ENCODE peak calls at places on chromosomes 4 and X, in seven cellular contexts. K is brain microvascular endothelial cell, B is neural crest cell, V is tibial artery, F is WTC11, Q is ascending aorta, S is omental fat pad. X is an unnamed sample.

GRCh38 chr4:101954351-101954750 is 163.8 kb downstream of the BANK1 start:
- DNase-seq in K (no peak), B (no peak), V (no peak), F (no peak), Q (no peak), S (no peak), X (peak; percentile 8)

GRCh38 chr4:89204624-89205023 is 93.3 kb downstream of the TIGD2 start:
- DNase-seq in K (peak; percentile 44), B (no peak), V (no peak), F (no peak), Q (no peak), S (no peak), X (peak; percentile 32)

GRCh38 chr4:40910706-40911105 is 161.0 kb downstream of the NSUN7 start:
- DNase-seq in K (peak; percentile 64), B (no peak), V (no peak), F (no peak), Q (no peak), S (no peak), X (peak; percentile 42)

GRCh38 chr4:168600796-168601583 is 104.1 kb downstream of the PALLD start:
- DNase-seq in K (no peak), B (no peak), V (no peak), F (no peak), Q (no peak), S (no peak), X (no peak)

GRCh38 chrX:68839771-68840170 is 10.9 kb downstream of the EFNB1 start:
- DNase-seq in K (no peak), B (no peak), V (no peak), F (no peak), Q (peak; percentile 54), S (no peak), X (no peak)

GRCh38 chr4:180434131-180434895 is 1808.9 kb upstream of the TENM3 start:
- DNase-seq in K (no peak), B (no peak), V (no peak), F (no peak), Q (no peak), S (no peak), X (no peak)

GRCh38 chr4:1398686-1399507 is 7.3 kb downstream of the NKX1-1 start:
- DNase-seq in K (no peak), B (no peak), V (peak; percentile 12), F (peak; percentile 4), Q (peak; percentile 28), S (no peak), X (no peak)

GRCh38 chr4:1206299-1207156 is 34.1 kb upstream of the SPON2 start:
- DNase-seq in K (no peak), B (no peak), V (no peak), F (peak; percentile 8), Q (no peak), S (peak; percentile 16), X (no peak)

GRCh38 chr4:110671679-110672078 is 48.8 kb upstream of the PITX2 start:
- DNase-seq in K (no peak), B (no peak), V (no peak), F (no peak), Q (no peak), S (no peak), X (no peak)

GRCh38 chr4:11904117-11904535 is 475.4 kb upstream of the HS3ST1 start:
- DNase-seq in K (no peak), B (no peak), V (peak; percentile 51), F (no peak), Q (no peak), S (no peak), X (no peak)

GRCh38 chr4:93908778-93909177 is 80.2 kb downstream of the ATOH1 start:
- DNase-seq in K (no peak), B (no peak), V (no peak), F (no peak), Q (no peak), S (no peak), X (no peak)

GRCh38 chr4:139227729-139228404 is 50.8 kb upstream of the ELF2 start:
- DNase-seq in K (no peak), B (no peak), V (no peak), F (no peak), Q (no peak), S (no peak), X (no peak)

GRCh38 chr4:146981651-146982050 is 36.0 kb upstream of the TTC29 start:
- DNase-seq in K (peak; percentile 40), B (no peak), V (no peak), F (no peak), Q (no peak), S (no peak), X (peak; percentile 14)

GRCh38 chr4:39544580-39545315 is 17.5 kb upstream of the UGDH start:
- DNase-seq in K (no peak), B (no peak), V (no peak), F (no peak), Q (no peak), S (no peak), X (peak; percentile 18)

GRCh38 chrX:52988985-52989917 is 30.9 kb upstream of the FAM156A start:
- DNase-seq in K (no peak), B (no peak), V (no peak), F (no peak), Q (no peak), S (no peak), X (no peak)

GRCh38 chr4:17765514-17766286 is 15.7 kb downstream of the FAM184B start:
- DNase-seq in K (no peak), B (no peak), V (no peak), F (no peak), Q (no peak), S (no peak), X (no peak)

GRCh38 chr4:154691229-154691628 is 52.6 kb upstream of the LRAT start:
- DNase-seq in K (no peak), B (no peak), V (no peak), F (no peak), Q (no peak), S (no peak), X (no peak)

GRCh38 chr4:42628740-42629139 is 28.2 kb downstream of the ATP8A1 start:
- DNase-seq in K (no peak), B (no peak), V (no peak), F (no peak), Q (no peak), S (no peak), X (no peak)

GRCh38 chrX:38102875-38103274 is 96.5 kb downstream of the SYTL5 start:
- DNase-seq in K (no peak), B (no peak), V (no peak), F (no peak), Q (no peak), S (no peak), X (no peak)

GRCh38 chr4:180356766-180357165 is 1886.4 kb upstream of the TENM3 start:
- DNase-seq in K (no peak), B (no peak), V (no peak), F (no peak), Q (no peak), S (no peak), X (peak; percentile 39)

GRCh38 chr4:175035907-175036306 is 117.7 kb downstream of the ADAM29 start:
- DNase-seq in K (peak; percentile 85), B (no peak), V (no peak), F (no peak), Q (no peak), S (no peak), X (peak; percentile 87)

GRCh38 chr4:95585016-95585695 is 36.4 kb upstream of the UNC5C start:
- DNase-seq in K (no peak), B (no peak), V (no peak), F (no peak), Q (no peak), S (no peak), X (no peak)

GRCh38 chr4:41418444-41418843 is 119.5 kb upstream of the LIMCH1 start:
- DNase-seq in K (no peak), B (no peak), V (peak; percentile 67), F (peak; percentile 27), Q (peak; percentile 83), S (no peak), X (peak; percentile 79)

GRCh38 chr4:173478136-173478860 is 51.7 kb downstream of the HAND2 start:
- DNase-seq in K (no peak), B (no peak), V (no peak), F (no peak), Q (no peak), S (no peak), X (peak; percentile 69)

GRCh38 chr4:122890142-122890769 is 32.1 kb downstream of the NUDT6 start:
- DNase-seq in K (no peak), B (no peak), V (no peak), F (no peak), Q (no peak), S (no peak), X (no peak)

DNA sequence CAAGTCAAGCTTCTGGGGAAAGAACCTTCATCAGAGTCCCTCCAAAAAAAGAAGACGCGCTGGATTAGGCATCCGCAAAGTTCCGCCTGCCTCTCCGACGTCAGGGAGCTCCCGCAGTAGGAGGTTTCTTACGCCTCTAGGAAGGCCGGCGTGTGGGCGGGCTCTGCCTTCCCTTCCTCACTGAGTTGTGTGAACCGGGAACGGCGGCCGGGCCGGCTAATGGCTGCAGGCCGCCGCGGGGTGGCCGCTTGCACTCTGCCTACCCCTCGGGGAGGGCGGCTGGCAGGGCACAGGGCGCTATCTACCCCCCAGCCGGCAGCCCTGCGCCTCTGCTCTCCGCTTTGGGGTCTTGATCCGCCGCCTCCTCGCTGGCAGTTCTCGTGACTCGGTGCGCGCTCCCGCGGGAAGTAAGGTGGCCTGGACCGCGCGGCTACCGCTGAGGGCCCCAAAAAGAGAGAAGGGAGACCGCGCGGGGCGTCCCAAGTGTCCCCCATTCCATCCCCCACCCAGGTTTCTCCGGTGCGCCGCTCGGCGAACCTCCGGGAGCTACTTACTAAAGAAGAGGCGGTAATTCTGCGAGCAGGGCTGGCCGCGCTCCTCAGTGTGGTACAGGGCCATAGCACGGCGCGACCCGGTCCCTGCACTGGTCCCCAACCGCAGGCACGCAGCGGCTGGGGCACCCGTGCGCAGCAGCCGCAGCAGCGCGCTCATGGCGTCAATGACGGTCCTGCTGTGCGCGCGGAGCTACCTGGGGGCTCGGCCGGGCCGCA is at the start of gene PPA2:
- DNase-seq in K (peak; percentile 90), B (peak; percentile 57), V (peak; percentile 93), F (peak; percentile 76), Q (peak; percentile 95), S (peak; percentile 66), X (peak; percentile 91)
- TF ChIP-seq CTCF in K (no peak), B (no peak), V (no peak), F (no peak), Q (no peak), S (no peak), X (no peak)

GRCh38 chr4:182842991-182843390 is 74.2 kb downstream of the DCTD start:
- DNase-seq in K (no peak), B (no peak), V (no peak), F (no peak), Q (no peak), S (no peak), X (no peak)
- TF ChIP-seq CTCF in K (no peak), B (no peak), V (no peak), F (no peak), Q (no peak), S (no peak), X (no peak)

DNA sequence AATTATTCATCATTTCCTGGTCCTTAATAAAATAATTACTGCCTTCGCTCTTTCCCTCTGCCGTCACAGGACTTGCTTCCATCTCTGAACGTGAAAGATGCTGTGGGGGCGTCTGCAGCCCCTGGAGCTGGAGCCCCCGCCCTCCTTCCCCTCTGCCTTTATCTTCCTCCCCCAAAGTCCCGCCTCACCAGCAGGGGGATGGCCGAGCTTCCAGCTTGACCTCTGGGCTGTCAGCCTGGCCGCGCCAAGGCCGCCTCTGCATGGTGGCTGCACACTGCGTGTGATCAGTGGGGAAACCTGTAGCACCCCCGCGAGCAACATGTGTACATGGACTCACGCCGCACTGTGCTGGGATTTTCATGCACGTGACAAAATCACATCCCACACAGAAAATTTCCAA is 26.4 kb upstream of the PSAPL1 start:
- DNase-seq in K (no peak), B (peak; percentile 52), V (no peak), F (peak; percentile 47), Q (no peak), S (no peak), X (no peak)
- TF ChIP-seq CTCF in K (peak; percentile 35), B (peak; percentile 51), V (no peak), F (no peak), Q (no peak), S (no peak), X (no peak)

GRCh38 chr4:145061325-145061920 is 36.6 kb downstream of the ANAPC10 start:
- DNase-seq in K (no peak), B (no peak), V (no peak), F (no peak), Q (no peak), S (no peak), X (peak; percentile 73)
- TF ChIP-seq CTCF in K (no peak), B (peak; percentile 78), V (peak; percentile 47), F (peak; percentile 24), Q (peak; percentile 59), S (no peak), X (peak; percentile 2)